ENCODE peak calls at places on chromosome 3, in four cellular contexts. One of them, this sample, is unnamed.

GRCh38 chr3:30658328-30659052 is 52.1 kb downstream of the TGFBR2 start:
- DNase-seq in cardiac muscle cell: peak; percentile 73
- DNase-seq in neuronal stem cell: no peak
- DNase-seq in fibroblast of lung: peak; percentile 68
- DNase-seq in this sample: peak; percentile 72

GRCh38 chr3:42179110-42179725 is 86.8 kb downstream of the CCK start:
- DNase-seq in fibroblast of lung: peak; percentile 89
- DNase-seq in neuronal stem cell: peak; percentile 48
- DNase-seq in cardiac muscle cell: peak; percentile 86
- DNase-seq in this sample: no peak

GRCh38 chr3:33075996-33076395 is 20.9 kb downstream of the GLB1 start:
- DNase-seq in neuronal stem cell: no peak
- DNase-seq in fibroblast of lung: peak; percentile 25
- DNase-seq in cardiac muscle cell: peak; percentile 64
- DNase-seq in this sample: no peak

GRCh38 chr3:135226057-135226456 is 431.0 kb downstream of the EPHB1 start:
- DNase-seq in cardiac muscle cell: no peak
- DNase-seq in neuronal stem cell: no peak
- DNase-seq in fibroblast of lung: no peak
- DNase-seq in this sample: no peak

GRCh38 chr3:84958495-84959469 is at the start of gene CADM2:
- DNase-seq in cardiac muscle cell: peak; percentile 80
- DNase-seq in fibroblast of lung: peak; percentile 77
- DNase-seq in neuronal stem cell: peak; percentile 94
- DNase-seq in this sample: peak; percentile 54

GRCh38 chr3:12536423-12536822 is 8.9 kb downstream of the MKRN2OS start:
- DNase-seq in neuronal stem cell: no peak
- DNase-seq in cardiac muscle cell: peak; percentile 37
- DNase-seq in fibroblast of lung: peak; percentile 54
- DNase-seq in this sample: no peak

GRCh38 chr3:73353661-73354217 is 271.0 kb downstream of the PDZRN3 start:
- DNase-seq in neuronal stem cell: no peak
- DNase-seq in cardiac muscle cell: no peak
- DNase-seq in fibroblast of lung: no peak
- DNase-seq in this sample: no peak

GRCh38 chr3:184580376-184580775 is 18.8 kb downstream of the EPHB3 start:
- DNase-seq in cardiac muscle cell: no peak
- DNase-seq in fibroblast of lung: no peak
- DNase-seq in neuronal stem cell: no peak
- DNase-seq in this sample: no peak

GRCh38 chr3:194251891-194252560 is 99.1 kb downstream of the CPN2 start:
- DNase-seq in neuronal stem cell: no peak
- DNase-seq in cardiac muscle cell: no peak
- DNase-seq in fibroblast of lung: no peak
- DNase-seq in this sample: no peak

GRCh38 chr3:193906849-193907410 is 229.0 kb upstream of the HES1 start:
- DNase-seq in neuronal stem cell: no peak
- DNase-seq in fibroblast of lung: no peak
- DNase-seq in cardiac muscle cell: no peak
- DNase-seq in this sample: no peak

GRCh38 chr3:172562881-172563835 is 39.9 kb upstream of the TNFSF10 start:
- DNase-seq in cardiac muscle cell: peak; percentile 98
- DNase-seq in neuronal stem cell: no peak
- DNase-seq in fibroblast of lung: peak; percentile 89
- DNase-seq in this sample: no peak

GRCh38 chr3:23815879-23816278 is 10.1 kb downstream of the UBE2E1 start:
- DNase-seq in cardiac muscle cell: no peak
- DNase-seq in neuronal stem cell: no peak
- DNase-seq in fibroblast of lung: no peak
- DNase-seq in this sample: no peak

GRCh38 chr3:124491098-124491497 is 239.2 kb upstream of the UMPS start:
- DNase-seq in fibroblast of lung: no peak
- DNase-seq in neuronal stem cell: no peak
- DNase-seq in cardiac muscle cell: no peak
- DNase-seq in this sample: no peak

GRCh38 chr3:114900908-114901307 is 246.2 kb downstream of the ZBTB20 start:
- DNase-seq in neuronal stem cell: no peak
- DNase-seq in cardiac muscle cell: peak; percentile 15
- DNase-seq in fibroblast of lung: no peak
- DNase-seq in this sample: no peak

GRCh38 chr3:18127181-18127863 is 297.8 kb downstream of the SATB1 start:
- DNase-seq in cardiac muscle cell: no peak
- DNase-seq in neuronal stem cell: no peak
- DNase-seq in fibroblast of lung: no peak
- DNase-seq in this sample: no peak

GRCh38 chr3:33032937-33033336 is 64.0 kb downstream of the GLB1 start:
- DNase-seq in cardiac muscle cell: no peak
- DNase-seq in neuronal stem cell: no peak
- DNase-seq in fibroblast of lung: no peak
- DNase-seq in this sample: no peak

GRCh38 chr3:55484191-55484644 is 2.9 kb downstream of the WNT5A start:
- DNase-seq in neuronal stem cell: peak; percentile 15
- DNase-seq in fibroblast of lung: peak; percentile 19
- DNase-seq in cardiac muscle cell: no peak
- DNase-seq in this sample: no peak

GRCh38 chr3:158770254-158771017 is 31.4 kb upstream of the MFSD1 start:
- DNase-seq in cardiac muscle cell: peak; percentile 76
- DNase-seq in neuronal stem cell: no peak
- DNase-seq in fibroblast of lung: peak; percentile 89
- DNase-seq in this sample: no peak

GRCh38 chr3:5022966-5023776 is 43.9 kb downstream of the BHLHE40 start:
- DNase-seq in fibroblast of lung: peak; percentile 92
- DNase-seq in cardiac muscle cell: peak; percentile 93
- DNase-seq in neuronal stem cell: no peak
- DNase-seq in this sample: no peak

GRCh38 chr3:31966978-31967592 is 14.0 kb downstream of the OSBPL10 start:
- DNase-seq in neuronal stem cell: no peak
- DNase-seq in cardiac muscle cell: no peak
- DNase-seq in fibroblast of lung: no peak
- DNase-seq in this sample: no peak

GRCh38 chr3:31960793-31961431 is 20.1 kb downstream of the OSBPL10 start:
- DNase-seq in cardiac muscle cell: peak; percentile 36
- DNase-seq in neuronal stem cell: no peak
- DNase-seq in fibroblast of lung: peak; percentile 59
- DNase-seq in this sample: no peak

GRCh38 chr3:31959951-31960792 is 20.9 kb downstream of the OSBPL10 start:
- DNase-seq in cardiac muscle cell: peak; percentile 38
- DNase-seq in neuronal stem cell: no peak
- DNase-seq in fibroblast of lung: peak; percentile 59
- DNase-seq in this sample: no peak

GRCh38 chr3:31958721-31959152 is 22.3 kb downstream of the OSBPL10 start:
- DNase-seq in neuronal stem cell: no peak
- DNase-seq in fibroblast of lung: no peak
- DNase-seq in cardiac muscle cell: no peak
- DNase-seq in this sample: no peak

GRCh38 chr3:31962801-31963205 is 18.3 kb downstream of the OSBPL10 start:
- DNase-seq in cardiac muscle cell: no peak
- DNase-seq in neuronal stem cell: no peak
- DNase-seq in fibroblast of lung: no peak
- DNase-seq in this sample: no peak
- H3K4me1 ChIP-seq in cardiac muscle cell: peaks cover 8% of the 10 kb centered on the region
- H3K4me1 ChIP-seq in neuronal stem cell: peaks cover 11% of the 10 kb centered on the region
- H3K4me1 ChIP-seq in fibroblast of lung: peaks cover 14% of the 10 kb centered on the region
- H3K4me1 ChIP-seq in this sample: peaks cover 3% of the 10 kb centered on the region

GRCh38 chr3:45841701-45842491 is at the start of gene LZTFL1:
- DNase-seq in cardiac muscle cell: peak; percentile 98
- DNase-seq in fibroblast of lung: peak; percentile 98
- DNase-seq in neuronal stem cell: peak; percentile 86
- DNase-seq in this sample: peak; percentile 94
- H3K27ac ChIP-seq in cardiac muscle cell: peak within 1 kb of the TSS; percentile 91
- H3K27ac ChIP-seq in fibroblast of lung: peak within 1 kb of the TSS; percentile 84
- H3K27ac ChIP-seq in neuronal stem cell: no peak within 1 kb of the TSS
- H3K27ac ChIP-seq in this sample: peak within 1 kb of the TSS; percentile 88

GRCh38 chr3:186097317-186097662 is 11.6 kb downstream of the ETV5 start:
- DNase-seq in fibroblast of lung: no peak
- DNase-seq in neuronal stem cell: no peak
- DNase-seq in cardiac muscle cell: no peak
- DNase-seq in this sample: no peak
- H3K4me3 ChIP-seq in fibroblast of lung: peak overlapping the region; percentile 51
- H3K4me3 ChIP-seq in neuronal stem cell: no peak overlapping the region
- H3K4me3 ChIP-seq in cardiac muscle cell: peak overlapping the region; percentile 7
- H3K4me3 ChIP-seq in this sample: no peak overlapping the region

GRCh38 chr3:46380471-46381215 is 9.9 kb downstream of the CCR5 start:
- DNase-seq in fibroblast of lung: peak; percentile 15
- DNase-seq in cardiac muscle cell: no peak
- DNase-seq in neuronal stem cell: no peak
- DNase-seq in this sample: no peak
- H3K4me1 ChIP-seq in fibroblast of lung: no peaks in the 10 kb centered on the region
- H3K4me1 ChIP-seq in cardiac muscle cell: no peaks in the 10 kb centered on the region
- H3K4me1 ChIP-seq in neuronal stem cell: no peaks in the 10 kb centered on the region
- H3K4me1 ChIP-seq in this sample: peaks cover 2% of the 10 kb centered on the region

GRCh38 chr3:196117809-196118208 is 35.9 kb upstream of the TFRC start:
- DNase-seq in fibroblast of lung: no peak
- DNase-seq in cardiac muscle cell: no peak
- DNase-seq in neuronal stem cell: no peak
- DNase-seq in this sample: no peak

GRCh38 chr3:196111939-196112386 is 30.1 kb upstream of the TFRC start:
- DNase-seq in cardiac muscle cell: no peak
- DNase-seq in fibroblast of lung: no peak
- DNase-seq in neuronal stem cell: no peak
- DNase-seq in this sample: peak; percentile 55

GRCh38 chr3:196120291-196120951 is 38.5 kb upstream of the TFRC start:
- DNase-seq in neuronal stem cell: no peak
- DNase-seq in cardiac muscle cell: no peak
- DNase-seq in fibroblast of lung: no peak
- DNase-seq in this sample: no peak

GRCh38 chr3:196115678-196116083 is 33.8 kb upstream of the TFRC start:
- DNase-seq in fibroblast of lung: no peak
- DNase-seq in neuronal stem cell: no peak
- DNase-seq in cardiac muscle cell: no peak
- DNase-seq in this sample: no peak
- H3K27ac ChIP-seq in fibroblast of lung: no peak overlapping the region
- H3K27ac ChIP-seq in neuronal stem cell: no peak overlapping the region
- H3K27ac ChIP-seq in cardiac muscle cell: no peak overlapping the region
- H3K27ac ChIP-seq in this sample: no peak overlapping the region

GRCh38 chr3:120348981-120349818 is at the start of gene LRRC58:
- DNase-seq in cardiac muscle cell: peak; percentile 97
- DNase-seq in fibroblast of lung: peak; percentile 95
- DNase-seq in neuronal stem cell: peak; percentile 84
- DNase-seq in this sample: peak; percentile 91
- H3K4me3 ChIP-seq in cardiac muscle cell: peak within 1 kb of the TSS; percentile 71
- H3K4me3 ChIP-seq in fibroblast of lung: peak within 1 kb of the TSS; percentile 89
- H3K4me3 ChIP-seq in neuronal stem cell: peak within 1 kb of the TSS; percentile 95
- H3K4me3 ChIP-seq in this sample: peak within 1 kb of the TSS; percentile 91

DNA sequence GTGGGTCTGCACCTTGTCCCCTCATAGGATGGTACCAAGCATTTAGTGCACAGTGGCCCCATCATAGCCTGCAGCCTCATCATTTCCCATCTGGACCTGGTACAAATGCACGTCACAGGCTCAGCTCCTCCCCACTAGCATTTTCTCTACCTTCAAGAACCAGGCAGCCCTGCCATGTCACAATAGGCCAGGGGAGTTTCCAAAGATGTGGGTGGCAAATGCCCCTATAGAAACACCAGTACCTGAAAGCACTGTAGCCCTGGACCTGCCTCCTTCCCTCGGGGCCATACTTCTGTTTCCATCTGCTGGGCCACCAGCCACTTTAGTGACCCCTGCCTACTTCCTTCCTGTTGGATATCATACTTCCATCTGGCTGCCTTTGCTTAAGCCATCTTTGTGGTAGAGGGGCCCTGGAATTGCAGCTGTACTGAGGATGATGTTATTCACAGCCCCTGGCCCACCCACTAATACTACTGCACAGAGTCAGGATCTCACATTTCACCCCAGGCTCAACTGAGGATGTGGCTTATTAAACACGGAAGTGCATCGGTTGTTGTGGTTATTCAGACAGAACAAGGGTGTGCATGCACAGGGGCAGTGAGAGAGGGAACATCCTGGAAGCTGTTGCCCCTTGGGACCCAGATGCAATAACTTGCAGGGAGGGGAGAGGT is 3.8 kb downstream of the TCTA start:
- DNase-seq in neuronal stem cell: no peak
- DNase-seq in fibroblast of lung: no peak
- DNase-seq in cardiac muscle cell: no peak
- DNase-seq in this sample: peak; percentile 29
- H3K4me1 ChIP-seq in neuronal stem cell: peaks cover 7% of the 10 kb centered on the region
- H3K4me1 ChIP-seq in fibroblast of lung: peaks cover 9% of the 10 kb centered on the region
- H3K4me1 ChIP-seq in cardiac muscle cell: peaks cover 9% of the 10 kb centered on the region
- H3K4me1 ChIP-seq in this sample: peaks cover 46% of the 10 kb centered on the region

GRCh38 chr3:188577539-188577938 is 423.6 kb downstream of the LPP start:
- DNase-seq in fibroblast of lung: no peak
- DNase-seq in neuronal stem cell: no peak
- DNase-seq in cardiac muscle cell: no peak
- DNase-seq in this sample: no peak
- H3K27ac ChIP-seq in fibroblast of lung: no peak overlapping the region
- H3K27ac ChIP-seq in neuronal stem cell: no peak overlapping the region
- H3K27ac ChIP-seq in cardiac muscle cell: no peak overlapping the region
- H3K27ac ChIP-seq in this sample: no peak overlapping the region

This sample was measured in naive thymus-derived CD4-positive, alpha-beta T cell.